ENCODE peak calls at places on chromosomes 16 and 17, in seven cellular contexts. M, F, H, I, A, G and Z are unnamed samples.

GRCh38 chr16:4116328-4117249 is at the start of gene ADCY9:
- DNase-seq in M (peak; percentile 73), G (peak; percentile 94), H (peak; percentile 90), A (no peak), F (peak; percentile 93), I (peak; percentile 84), Z (no peak)

GRCh38 chr17:6551356-6551755 is 5.0 kb downstream of the PITPNM3 start:
- DNase-seq in H (no peak), M (no peak), A (no peak), G (no peak), I (no peak), F (no peak), Z (no peak)

GRCh38 chr16:8727084-8727590 is 52.7 kb downstream of the ABAT start:
- DNase-seq in I (no peak), A (no peak), G (no peak), M (no peak), H (no peak), F (no peak), Z (no peak)

GRCh38 chr16:69187891-69188451 is 1.0 kb downstream of the SNTB2 start:
- DNase-seq in G (no peak), A (peak; percentile 24), F (peak; percentile 66), H (peak; percentile 61), M (no peak), I (peak; percentile 46), Z (no peak)

GRCh38 chr17:41800601-41801373 is 11.0 kb downstream of the P3H4 start:
- DNase-seq in G (peak; percentile 85), H (no peak), F (no peak), A (no peak), M (no peak), I (peak; percentile 79), Z (no peak)

GRCh38 chr17:50946891-50947843 is 81.0 kb upstream of the TOB1 start:
- DNase-seq in I (no peak), G (no peak), M (no peak), H (no peak), F (no peak), A (no peak), Z (no peak)

GRCh38 chr16:57898961-57899360 is 72.0 kb downstream of the CNGB1 start:
- DNase-seq in I (no peak), F (no peak), M (no peak), A (no peak), G (no peak), H (no peak), Z (no peak)

GRCh38 chr17:77769215-77769614 is 189.3 kb upstream of the TNRC6C start:
- DNase-seq in H (no peak), F (no peak), G (no peak), M (peak; percentile 6), I (peak; percentile 33), A (no peak), Z (no peak)

GRCh38 chr16:12896562-12896961 is 4.8 kb upstream of the SHISA9 start:
- DNase-seq in H (peak; percentile 43), G (no peak), I (peak; percentile 15), F (peak; percentile 67), M (no peak), A (no peak), Z (no peak)

GRCh38 chr17:20225162-20226115 is 216.3 kb downstream of the SPECC1 start:
- DNase-seq in M (no peak), I (peak; percentile 30), A (no peak), F (no peak), H (peak; percentile 19), G (no peak), Z (no peak)

GRCh38 chr16:64687796-64688195 is 434.1 kb downstream of the CDH11 start:
- DNase-seq in I (no peak), F (no peak), M (no peak), G (no peak), H (no peak), A (no peak), Z (no peak)

GRCh38 chr16:58460219-58460610 is 39.7 kb upstream of the NDRG4 start:
- DNase-seq in M (no peak), F (no peak), A (no peak), G (no peak), I (no peak), H (no peak), Z (no peak)

GRCh38 chr16:67431805-67432476 is 1.0 kb downstream of the HSD11B2 start:
- DNase-seq in I (no peak), H (no peak), F (no peak), M (no peak), G (no peak), A (no peak), Z (no peak)

GRCh38 chr17:70658324-70658723 is 489.0 kb downstream of the KCNJ2 start:
- DNase-seq in G (no peak), F (no peak), A (no peak), I (no peak), H (no peak), M (no peak), Z (no peak)

GRCh38 chr17:72373910-72374741 is 253.3 kb downstream of the SOX9 start:
- DNase-seq in M (peak; percentile 63), A (no peak), F (peak; percentile 17), H (peak; percentile 71), I (peak; percentile 62), G (no peak), Z (no peak)

GRCh38 chr16:84312783-84313382 is 18.2 kb downstream of the WFDC1 start:
- DNase-seq in G (no peak), A (no peak), M (no peak), H (no peak), I (no peak), F (peak; percentile 21), Z (no peak)

GRCh38 chr16:83402969-83403368 is 404.8 kb upstream of the HSBP1 start:
- DNase-seq in M (peak; percentile 54), G (no peak), F (no peak), I (peak; percentile 70), H (no peak), A (peak; percentile 41), Z (no peak)

GRCh38 chr17:29620271-29620670 is 2.4 kb downstream of the CORO6 start:
- DNase-seq in I (peak; percentile 37), M (peak; percentile 47), H (no peak), G (peak; percentile 47), A (no peak), F (no peak), Z (no peak)
- H3K4me3 ChIP-seq in I (no peak overlapping the region), M (no peak overlapping the region), H (no peak overlapping the region), G (no peak overlapping the region), A (no peak overlapping the region), F (no peak overlapping the region), Z (no peak overlapping the region)

DNA sequence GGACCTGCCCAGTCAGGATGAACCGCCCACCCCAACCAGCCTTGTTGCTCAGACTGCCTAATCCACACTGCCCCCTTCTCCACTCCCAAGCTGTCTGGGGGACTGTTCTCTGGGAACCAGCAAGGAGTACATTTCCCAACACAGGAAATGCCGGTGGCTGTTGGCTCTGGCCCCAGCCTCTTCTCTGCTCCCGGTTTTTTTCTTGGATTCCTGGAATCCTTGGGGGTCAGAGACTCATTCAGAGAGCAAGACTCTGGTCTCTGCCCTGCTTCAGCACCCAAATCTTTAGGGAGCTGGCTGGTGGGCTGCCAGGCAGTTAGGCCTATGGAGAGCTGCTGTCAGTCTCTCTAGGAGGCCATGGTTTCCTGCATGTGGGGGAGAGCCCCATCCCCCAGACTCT is 10.8 kb upstream of the MTMR4 start:
- DNase-seq in G (no peak), M (peak; percentile 84), F (no peak), H (peak; percentile 30), I (peak; percentile 90), A (peak; percentile 70), Z (peak; percentile 61)
- H3K36me3 ChIP-seq in G (no peaks in the 10 kb centered on the region), M (no peaks in the 10 kb centered on the region), F (no peaks in the 10 kb centered on the region), H (no peaks in the 10 kb centered on the region), I (no peaks in the 10 kb centered on the region), A (no peaks in the 10 kb centered on the region), Z (no peaks in the 10 kb centered on the region)

GRCh38 chr16:23712976-23713375 is at the start of gene ERN2:
- DNase-seq in A (no peak), G (peak; percentile 79), M (no peak), H (no peak), F (no peak), I (no peak), Z (no peak)
- H3K4me3 ChIP-seq in A (no peak within 1 kb of the TSS), G (no peak within 1 kb of the TSS), M (no peak within 1 kb of the TSS), H (no peak within 1 kb of the TSS), F (no peak within 1 kb of the TSS), I (no peak within 1 kb of the TSS), Z (no peak within 1 kb of the TSS)

GRCh38 chr17:74768069-74768762 is 7.9 kb downstream of the NAT9 start:
- DNase-seq in A (no peak), I (peak; percentile 71), F (no peak), H (no peak), M (peak; percentile 73), G (peak; percentile 83), Z (no peak)
- H3K36me3 ChIP-seq in A (peaks cover 30% of the 10 kb centered on the region), I (peaks cover 20% of the 10 kb centered on the region), F (no peaks in the 10 kb centered on the region), H (peaks cover 37% of the 10 kb centered on the region), M (peaks cover 28% of the 10 kb centered on the region), G (peaks cover 84% of the 10 kb centered on the region), Z (peaks cover 27% of the 10 kb centered on the region)

GRCh38 chr16:10557750-10558149 is 22.6 kb downstream of the EMP2 start:
- DNase-seq in H (no peak), A (no peak), I (no peak), M (no peak), G (no peak), F (no peak), Z (no peak)

GRCh38 chr16:10558746-10559641 is 21.4 kb downstream of the EMP2 start:
- DNase-seq in H (no peak), I (peak; percentile 70), M (no peak), F (no peak), G (peak; percentile 84), A (no peak), Z (peak; percentile 53)

GRCh38 chr16:10561001-10561400 is 19.4 kb downstream of the EMP2 start:
- DNase-seq in H (no peak), A (no peak), G (no peak), F (no peak), M (no peak), I (no peak), Z (no peak)

GRCh38 chr16:10556240-10556639 is 24.2 kb downstream of the EMP2 start:
- DNase-seq in I (no peak), F (no peak), A (no peak), G (no peak), M (no peak), H (no peak), Z (no peak)

GRCh38 chr16:10558305-10558704 is 22.1 kb downstream of the EMP2 start:
- DNase-seq in I (no peak), G (no peak), A (no peak), M (no peak), F (no peak), H (no peak), Z (no peak)
- H3K4me3 ChIP-seq in I (peak overlapping the region; percentile 44), G (no peak overlapping the region), A (peak overlapping the region; percentile 20), M (no peak overlapping the region), F (no peak overlapping the region), H (no peak overlapping the region), Z (no peak overlapping the region)

GRCh38 chr16:18784917-18785623 is 5.1 kb downstream of the RPS15A start:
- DNase-seq in F (no peak), G (no peak), I (peak; percentile 41), H (no peak), M (no peak), A (no peak), Z (no peak)
- H3K36me3 ChIP-seq in F (peaks cover 44% of the 10 kb centered on the region), G (peaks cover 67% of the 10 kb centered on the region), I (peaks cover 16% of the 10 kb centered on the region), H (peaks cover 75% of the 10 kb centered on the region), M (peaks cover 50% of the 10 kb centered on the region), A (peaks cover 68% of the 10 kb centered on the region), Z (peaks cover 17% of the 10 kb centered on the region)